ENCODE peak calls at places on chromosomes 7 and 10, in six cellular contexts. W is endodermal cell, N is colonic mucosa, B is heart right ventricle, I is A673, X is left ventricle myocardium inferior. S is an unnamed sample.

GRCh38 chr10:74548676-74549075 is 277.7 kb upstream of the KAT6B start:
- DNase-seq in W (no peak), N (no peak), B (no peak), X (no peak), I (no peak), S (peak; percentile 8)

GRCh38 chr7:149558149-149558861 is 60.7 kb upstream of the ZNF746 start:
- DNase-seq in X (no peak), I (no peak), N (no peak), B (no peak), W (no peak), S (no peak)

GRCh38 chr7:85290252-85290651 is 103.4 kb upstream of the SEMA3D start:
- DNase-seq in B (no peak), I (no peak), W (no peak), X (no peak), N (no peak), S (no peak)

GRCh38 chr7:514651-515598 is 4.7 kb downstream of the PDGFA start:
- DNase-seq in X (no peak), N (peak; percentile 87), B (no peak), W (peak; percentile 85), I (peak; percentile 36), S (no peak)

GRCh38 chr7:9691286-9691685 is 1257.9 kb downstream of the NXPH1 start:
- DNase-seq in X (no peak), W (peak; percentile 78), B (no peak), I (no peak), N (no peak), S (no peak)

GRCh38 chr7:143008007-143008901 is 18.7 kb downstream of the OR9A2 start:
- DNase-seq in X (peak; percentile 81), B (peak; percentile 77), W (peak; percentile 96), I (peak; percentile 77), N (peak; percentile 80), S (peak; percentile 62)

GRCh38 chr10:124640056-124640455 is 104.1 kb downstream of the FAM53B start:
- DNase-seq in I (no peak), B (no peak), W (no peak), N (no peak), X (no peak), S (no peak)

GRCh38 chr10:88289342-88289741 is 293.8 kb downstream of the RNLS start:
- DNase-seq in I (no peak), W (no peak), B (no peak), N (no peak), X (no peak), S (no peak)

GRCh38 chr10:31929986-31930675 is 1.5 kb upstream of the ARHGAP12 start:
- DNase-seq in X (no peak), B (no peak), I (peak; percentile 26), N (peak; percentile 30), W (peak; percentile 47), S (peak; percentile 55)

GRCh38 chr10:36283827-36284226 is 641.7 kb upstream of the FZD8 start:
- DNase-seq in X (no peak), B (no peak), N (no peak), W (no peak), I (no peak), S (no peak)

GRCh38 chr7:66883716-66884115 is 37.3 kb upstream of the TMEM248 start:
- DNase-seq in X (no peak), W (no peak), I (no peak), N (no peak), B (no peak), S (no peak)

GRCh38 chr7:50502001-50502684 is 52.0 kb upstream of the FIGNL1 start:
- DNase-seq in B (peak; percentile 65), N (peak; percentile 44), I (no peak), W (no peak), X (peak; percentile 77), S (peak; percentile 68)

GRCh38 chr10:122376364-122376961 is 2.0 kb downstream of the PLEKHA1 start:
- DNase-seq in X (no peak), W (no peak), I (no peak), B (no peak), N (no peak), S (peak; percentile 56)

GRCh38 chr10:122273966-122274545 is 3.0 kb downstream of the BTBD16 start:
- DNase-seq in I (no peak), N (no peak), B (no peak), X (no peak), W (peak; percentile 38), S (no peak)

GRCh38 chr7:123397746-123398145 is 136.6 kb downstream of the IQUB start:
- DNase-seq in W (no peak), I (no peak), N (no peak), B (no peak), X (no peak), S (no peak)

GRCh38 chr10:8180348-8180747 is 125.9 kb downstream of the GATA3 start:
- DNase-seq in I (peak; percentile 87), N (no peak), X (no peak), W (no peak), B (no peak), S (no peak)

GRCh38 chr10:8181496-8182174 is 127.1 kb downstream of the GATA3 start:
- DNase-seq in N (no peak), B (no peak), X (no peak), W (no peak), I (no peak), S (no peak)

GRCh38 chr10:8183241-8183704 is 128.8 kb downstream of the GATA3 start:
- DNase-seq in N (no peak), W (no peak), B (no peak), X (no peak), I (peak; percentile 28), S (no peak)

GRCh38 chr10:8180756-8181155 is 126.3 kb downstream of the GATA3 start:
- DNase-seq in B (no peak), W (no peak), X (no peak), I (no peak), N (no peak), S (no peak)

DNA sequence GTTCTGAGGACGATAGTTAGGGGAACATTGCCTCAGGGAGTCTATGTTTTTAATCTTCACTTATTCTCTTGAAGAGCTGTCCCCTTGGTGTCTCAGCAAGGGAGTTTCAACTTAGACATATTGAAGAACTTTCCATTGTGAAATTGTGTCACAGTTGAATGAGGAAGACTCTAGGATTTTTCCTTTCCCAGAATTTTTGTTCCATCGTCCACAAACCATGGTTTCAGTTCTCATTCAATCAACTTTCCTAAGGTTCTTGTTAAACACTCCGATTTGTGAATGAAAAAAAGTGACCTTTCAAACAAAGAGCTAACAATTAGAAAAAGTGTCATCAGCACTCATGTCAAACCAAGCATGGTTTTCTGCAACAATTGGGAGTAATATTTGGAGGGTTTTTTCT is 128.4 kb downstream of the GATA3 start:
- DNase-seq in X (no peak), I (no peak), W (no peak), N (no peak), B (no peak), S (no peak)
- H3K27ac ChIP-seq in X (no peak overlapping the region), I (no peak overlapping the region), W (no peak overlapping the region), N (no peak overlapping the region), B (no peak overlapping the region), S (no peak overlapping the region)

GRCh38 chr7:7183833-7184463 is 1.6 kb downstream of the C1GALT1 start:
- DNase-seq in W (no peak), B (no peak), N (no peak), X (no peak), I (no peak), S (peak; percentile 54)
- H3K27ac ChIP-seq in W (no peak overlapping the region), B (peak overlapping the region; percentile 99), N (peak overlapping the region; percentile 98), X (no peak overlapping the region), I (no peak overlapping the region), S (peak overlapping the region; percentile 63)

DNA sequence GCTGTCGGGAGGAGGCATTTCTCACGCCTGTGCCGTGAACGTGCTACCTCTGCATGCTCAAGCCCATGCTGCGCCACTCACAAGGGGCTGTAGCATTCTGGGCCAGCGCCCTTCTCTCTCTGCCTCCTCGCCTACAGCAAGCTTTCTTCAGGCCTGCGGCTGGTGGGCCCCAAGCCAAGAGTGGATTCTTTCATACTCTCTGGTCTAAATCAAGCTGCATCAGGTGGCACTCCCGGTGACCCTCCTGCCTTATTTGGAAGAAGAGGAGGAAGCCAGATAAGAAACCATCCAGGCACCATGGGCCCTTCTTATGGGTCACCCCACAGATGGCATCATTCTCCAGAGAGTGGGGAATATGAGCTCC is 86.7 kb upstream of the DUSP5 start:
- DNase-seq in B (peak; percentile 42), X (peak; percentile 29), N (no peak), W (no peak), I (no peak), S (peak; percentile 51)
- H3K27ac ChIP-seq in B (no peak overlapping the region), X (no peak overlapping the region), N (no peak overlapping the region), W (no peak overlapping the region), I (no peak overlapping the region), S (peak overlapping the region; percentile 87)

GRCh38 chr10:34679177-34679576 is 135.9 kb downstream of the PARD3 start:
- DNase-seq in X (no peak), B (no peak), N (no peak), W (no peak), I (no peak), S (no peak)
- H3K27ac ChIP-seq in X (no peak overlapping the region), B (no peak overlapping the region), N (no peak overlapping the region), W (no peak overlapping the region), I (no peak overlapping the region), S (no peak overlapping the region)

GRCh38 chr7:30463400-30464145 is 15.0 kb downstream of the NOD1 start:
- DNase-seq in B (no peak), X (no peak), I (no peak), N (no peak), W (no peak), S (no peak)
- H3K27ac ChIP-seq in B (peak overlapping the region; percentile 9), X (peak overlapping the region; percentile 62), I (no peak overlapping the region), N (no peak overlapping the region), W (no peak overlapping the region), S (no peak overlapping the region)

DNA sequence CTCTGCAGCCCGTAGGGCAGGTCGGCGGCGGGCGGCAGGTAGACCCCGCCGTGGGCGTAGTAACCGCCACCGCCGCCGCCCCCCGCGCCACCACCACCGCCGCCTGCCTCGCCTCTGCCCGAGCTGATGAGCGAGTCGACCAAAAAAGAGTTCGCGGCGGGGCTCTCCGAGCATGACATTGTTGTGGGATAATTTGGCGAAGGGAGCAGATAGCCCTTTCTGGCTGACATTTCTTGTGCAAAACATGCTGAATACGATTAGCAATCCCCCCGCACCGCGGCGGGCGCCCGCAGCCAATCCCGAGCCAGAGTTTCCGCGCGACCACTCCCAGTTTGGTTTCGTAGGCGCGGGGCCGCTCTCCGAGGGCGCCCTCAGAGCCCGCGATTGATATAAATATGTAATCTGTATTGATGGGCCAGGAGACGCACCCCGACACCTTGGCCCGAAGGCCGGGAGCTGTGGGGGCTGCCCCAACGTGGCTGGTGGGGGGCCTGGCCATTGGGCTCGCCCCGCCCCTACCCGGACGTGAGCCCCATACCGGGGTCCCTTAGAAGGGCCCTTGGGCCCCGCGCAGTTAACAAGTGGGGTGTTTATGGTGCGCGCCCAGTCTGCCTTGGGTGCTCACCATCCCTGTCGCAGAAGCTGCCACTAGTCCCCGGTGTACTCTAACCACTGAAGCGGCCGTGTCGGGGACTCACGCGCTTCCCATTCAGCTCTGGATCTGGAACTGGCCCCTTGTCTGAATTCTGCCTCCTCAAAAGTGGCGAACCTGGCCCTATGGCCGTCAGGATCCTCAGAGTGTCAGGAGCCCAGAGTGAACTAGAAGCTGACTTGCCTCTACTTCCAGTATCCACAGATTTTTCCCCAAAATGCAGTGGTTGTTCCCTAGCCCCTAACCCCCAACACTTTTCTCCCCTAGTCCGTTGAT is at the start of gene HOXA10:
- DNase-seq in N (peak; percentile 78), X (peak; percentile 7), I (no peak), B (no peak), W (peak; percentile 73), S (peak; percentile 79)
- H3K27ac ChIP-seq in N (peak within 1 kb of the TSS; percentile 94), X (no peak within 1 kb of the TSS), I (no peak within 1 kb of the TSS), B (no peak within 1 kb of the TSS), W (no peak within 1 kb of the TSS), S (peak within 1 kb of the TSS; percentile 96)

S was measured in endothelial cell of umbilical vein.